ENCODE peak calls at places on chromosomes 16 and 17, in five cellular contexts. One of them, this sample, is unnamed.

GRCh38 chr16:67943619-67944503 is at the start of gene LCAT:
- DNase-seq in breast epithelium: no peak
- DNase-seq in body of pancreas: no peak
- DNase-seq in vagina: no peak
- DNase-seq in tibial nerve: peak; percentile 64
- DNase-seq in this sample: no peak

GRCh38 chr16:14337303-14338191 is 266.4 kb downstream of the MRTFB start:
- DNase-seq in tibial nerve: no peak
- DNase-seq in breast epithelium: no peak
- DNase-seq in vagina: no peak
- DNase-seq in body of pancreas: peak; percentile 19
- DNase-seq in this sample: no peak

GRCh38 chr17:31475378-31476162 is 84.1 kb downstream of the RAB11FIP4 start:
- DNase-seq in tibial nerve: no peak
- DNase-seq in breast epithelium: no peak
- DNase-seq in body of pancreas: peak; percentile 87
- DNase-seq in vagina: no peak
- DNase-seq in this sample: no peak

GRCh38 chr16:25297151-25297787 is 39.6 kb upstream of the ZKSCAN2 start:
- DNase-seq in body of pancreas: no peak
- DNase-seq in breast epithelium: no peak
- DNase-seq in tibial nerve: no peak
- DNase-seq in vagina: no peak
- DNase-seq in this sample: no peak

GRCh38 chr17:8846768-8847211 is 20.7 kb downstream of the PIK3R6 start:
- DNase-seq in tibial nerve: no peak
- DNase-seq in vagina: no peak
- DNase-seq in breast epithelium: no peak
- DNase-seq in body of pancreas: peak; percentile 21
- DNase-seq in this sample: no peak

GRCh38 chr16:80837421-80838263 is 33.2 kb upstream of the CDYL2 start:
- DNase-seq in tibial nerve: no peak
- DNase-seq in body of pancreas: no peak
- DNase-seq in vagina: no peak
- DNase-seq in breast epithelium: no peak
- DNase-seq in this sample: no peak

GRCh38 chr16:56630134-56630533 is 2.3 kb upstream of the MT1M start:
- DNase-seq in tibial nerve: no peak
- DNase-seq in vagina: no peak
- DNase-seq in body of pancreas: no peak
- DNase-seq in breast epithelium: no peak
- DNase-seq in this sample: no peak

GRCh38 chr17:51869387-51869786 is 289.1 kb downstream of the CA10 start:
- DNase-seq in body of pancreas: no peak
- DNase-seq in vagina: no peak
- DNase-seq in breast epithelium: no peak
- DNase-seq in tibial nerve: no peak
- DNase-seq in this sample: no peak

GRCh38 chr17:21419299-21420239 is 43.4 kb downstream of the KCNJ12 start:
- DNase-seq in vagina: no peak
- DNase-seq in body of pancreas: no peak
- DNase-seq in tibial nerve: no peak
- DNase-seq in breast epithelium: peak; percentile 42
- DNase-seq in this sample: peak; percentile 62

GRCh38 chr17:74768069-74768762 is 7.9 kb downstream of the NAT9 start:
- DNase-seq in tibial nerve: no peak
- DNase-seq in breast epithelium: peak; percentile 82
- DNase-seq in body of pancreas: peak; percentile 96
- DNase-seq in vagina: no peak
- DNase-seq in this sample: no peak

GRCh38 chr17:77320046-77320445 is 179.3 kb downstream of the SEC14L1 start:
- DNase-seq in vagina: no peak
- DNase-seq in breast epithelium: no peak
- DNase-seq in body of pancreas: no peak
- DNase-seq in tibial nerve: no peak
- DNase-seq in this sample: peak; percentile 74

GRCh38 chr16:19011169-19011731 is 27.5 kb downstream of the TMC7 start:
- DNase-seq in vagina: no peak
- DNase-seq in tibial nerve: no peak
- DNase-seq in breast epithelium: no peak
- DNase-seq in body of pancreas: no peak
- DNase-seq in this sample: no peak

GRCh38 chr17:18191967-18192366 is 8.3 kb downstream of the ALKBH5 start:
- DNase-seq in tibial nerve: no peak
- DNase-seq in breast epithelium: no peak
- DNase-seq in body of pancreas: no peak
- DNase-seq in vagina: no peak
- DNase-seq in this sample: no peak

GRCh38 chr17:55327225-55328088 is 62.7 kb downstream of the HLF start:
- DNase-seq in vagina: no peak
- DNase-seq in breast epithelium: no peak
- DNase-seq in body of pancreas: no peak
- DNase-seq in tibial nerve: no peak
- DNase-seq in this sample: no peak

GRCh38 chr17:8949061-8949622 is 16.4 kb downstream of the PIK3R5 start:
- DNase-seq in body of pancreas: no peak
- DNase-seq in vagina: no peak
- DNase-seq in tibial nerve: no peak
- DNase-seq in breast epithelium: no peak
- DNase-seq in this sample: no peak

GRCh38 chr17:80892019-80892855 is 99.4 kb upstream of the CHMP6 start:
- DNase-seq in vagina: no peak
- DNase-seq in body of pancreas: peak; percentile 68
- DNase-seq in tibial nerve: no peak
- DNase-seq in breast epithelium: no peak
- DNase-seq in this sample: peak; percentile 88

GRCh38 chr17:77795685-77796084 is 162.8 kb upstream of the TNRC6C start:
- DNase-seq in breast epithelium: no peak
- DNase-seq in vagina: no peak
- DNase-seq in body of pancreas: no peak
- DNase-seq in tibial nerve: no peak
- DNase-seq in this sample: peak; percentile 28

GRCh38 chr17:73820686-73821448 is 176.6 kb upstream of the SDK2 start:
- DNase-seq in vagina: no peak
- DNase-seq in breast epithelium: no peak
- DNase-seq in body of pancreas: peak; percentile 12
- DNase-seq in tibial nerve: no peak
- DNase-seq in this sample: no peak

GRCh38 chr17:11506635-11507034 is 91.6 kb upstream of the DNAH9 start:
- DNase-seq in tibial nerve: no peak
- DNase-seq in breast epithelium: no peak
- DNase-seq in vagina: no peak
- DNase-seq in body of pancreas: peak; percentile 11
- DNase-seq in this sample: no peak

GRCh38 chr16:72819345-72819744 is 228.6 kb downstream of the ZFHX3 start:
- DNase-seq in body of pancreas: no peak
- DNase-seq in vagina: no peak
- DNase-seq in tibial nerve: no peak
- DNase-seq in breast epithelium: no peak
- DNase-seq in this sample: no peak

GRCh38 chr16:57736419-57737281 is 1.1 kb downstream of the KATNB1 start:
- DNase-seq in body of pancreas: peak; percentile 54
- DNase-seq in tibial nerve: no peak
- DNase-seq in vagina: no peak
- DNase-seq in breast epithelium: no peak
- DNase-seq in this sample: peak; percentile 84

GRCh38 chr17:79485399-79485985 is 125.4 kb downstream of the RBFOX3 start:
- DNase-seq in body of pancreas: no peak
- DNase-seq in breast epithelium: no peak
- DNase-seq in vagina: no peak
- DNase-seq in tibial nerve: no peak
- DNase-seq in this sample: no peak

GRCh38 chr17:74520790-74521480 is 10.3 kb downstream of the CD300LB start:
- DNase-seq in breast epithelium: peak; percentile 46
- DNase-seq in body of pancreas: peak; percentile 65
- DNase-seq in vagina: peak; percentile 77
- DNase-seq in tibial nerve: no peak
- DNase-seq in this sample: no peak

GRCh38 chr16:17635183-17635582 is 164.4 kb upstream of the XYLT1 start:
- DNase-seq in breast epithelium: no peak
- DNase-seq in tibial nerve: no peak
- DNase-seq in vagina: no peak
- DNase-seq in body of pancreas: no peak
- DNase-seq in this sample: no peak

GRCh38 chr16:12547608-12547922 is 256.1 kb downstream of the CPPED1 start:
- DNase-seq in body of pancreas: no peak
- DNase-seq in vagina: no peak
- DNase-seq in breast epithelium: no peak
- DNase-seq in tibial nerve: no peak
- DNase-seq in this sample: no peak

GRCh38 chr17:17036520-17036998 is 5.7 kb upstream of the MPRIP start:
- DNase-seq in vagina: no peak
- DNase-seq in body of pancreas: peak; percentile 59
- DNase-seq in tibial nerve: no peak
- DNase-seq in breast epithelium: peak; percentile 27
- DNase-seq in this sample: peak; percentile 83

GRCh38 chr16:23072769-23073549 is 76.3 kb downstream of the USP31 start:
- DNase-seq in tibial nerve: no peak
- DNase-seq in breast epithelium: no peak
- DNase-seq in body of pancreas: no peak
- DNase-seq in vagina: no peak
- DNase-seq in this sample: no peak

GRCh38 chr17:72876413-72876812 is 216.1 kb downstream of the SLC39A11 start:
- DNase-seq in tibial nerve: no peak
- DNase-seq in body of pancreas: no peak
- DNase-seq in vagina: no peak
- DNase-seq in breast epithelium: no peak
- DNase-seq in this sample: no peak

GRCh38 chr16:74279266-74279665 is 17.3 kb upstream of the PSMD7 start:
- DNase-seq in breast epithelium: no peak
- DNase-seq in vagina: no peak
- DNase-seq in tibial nerve: no peak
- DNase-seq in body of pancreas: no peak
- DNase-seq in this sample: no peak

GRCh38 chr16:81547919-81548216 is 103.3 kb downstream of the CMIP start:
- DNase-seq in vagina: no peak
- DNase-seq in breast epithelium: no peak
- DNase-seq in body of pancreas: no peak
- DNase-seq in tibial nerve: no peak
- DNase-seq in this sample: no peak

GRCh38 chr17:15181333-15181732 is 83.8 kb downstream of the PMP22 start:
- DNase-seq in body of pancreas: no peak
- DNase-seq in breast epithelium: no peak
- DNase-seq in vagina: no peak
- DNase-seq in tibial nerve: no peak
- DNase-seq in this sample: no peak

GRCh38 chr16:53768167-53768566 is 64.2 kb downstream of the FTO start:
- DNase-seq in body of pancreas: no peak
- DNase-seq in breast epithelium: no peak
- DNase-seq in tibial nerve: no peak
- DNase-seq in vagina: no peak
- DNase-seq in this sample: no peak

GRCh38 chr17:74212262-74212912 is 984 bp upstream of the TTYH2 start:
- DNase-seq in tibial nerve: no peak
- DNase-seq in body of pancreas: peak; percentile 25
- DNase-seq in breast epithelium: no peak
- DNase-seq in vagina: no peak
- DNase-seq in this sample: peak; percentile 82

GRCh38 chr16:4700997-4701743 is 7.8 kb downstream of the NUDT16L1 start:
- DNase-seq in body of pancreas: no peak
- DNase-seq in breast epithelium: no peak
- DNase-seq in tibial nerve: no peak
- DNase-seq in vagina: no peak
- DNase-seq in this sample: no peak

GRCh38 chr17:37769050-37769449 is 24.2 kb upstream of the HNF1B start:
- DNase-seq in body of pancreas: no peak
- DNase-seq in tibial nerve: no peak
- DNase-seq in vagina: no peak
- DNase-seq in breast epithelium: no peak
- DNase-seq in this sample: no peak
- H3K4me1 ChIP-seq in body of pancreas: peaks cover 18% of the 10 kb centered on the region
- H3K4me1 ChIP-seq in tibial nerve: no peaks in the 10 kb centered on the region
- H3K4me1 ChIP-seq in vagina: no peaks in the 10 kb centered on the region
- H3K4me1 ChIP-seq in breast epithelium: no peaks in the 10 kb centered on the region
- H3K4me1 ChIP-seq in this sample: no peaks in the 10 kb centered on the region

GRCh38 chr17:45394001-45394912 is 38.4 kb downstream of the ARHGAP27 start:
- DNase-seq in tibial nerve: no peak
- DNase-seq in body of pancreas: no peak
- DNase-seq in vagina: no peak
- DNase-seq in breast epithelium: no peak
- DNase-seq in this sample: no peak
- TF ChIP-seq POLR2A in tibial nerve: no peak
- TF ChIP-seq POLR2A in body of pancreas: no peak
- TF ChIP-seq POLR2A in vagina: no peak
- TF ChIP-seq POLR2A in breast epithelium: no peak
- TF ChIP-seq POLR2A in this sample: no peak

DNA sequence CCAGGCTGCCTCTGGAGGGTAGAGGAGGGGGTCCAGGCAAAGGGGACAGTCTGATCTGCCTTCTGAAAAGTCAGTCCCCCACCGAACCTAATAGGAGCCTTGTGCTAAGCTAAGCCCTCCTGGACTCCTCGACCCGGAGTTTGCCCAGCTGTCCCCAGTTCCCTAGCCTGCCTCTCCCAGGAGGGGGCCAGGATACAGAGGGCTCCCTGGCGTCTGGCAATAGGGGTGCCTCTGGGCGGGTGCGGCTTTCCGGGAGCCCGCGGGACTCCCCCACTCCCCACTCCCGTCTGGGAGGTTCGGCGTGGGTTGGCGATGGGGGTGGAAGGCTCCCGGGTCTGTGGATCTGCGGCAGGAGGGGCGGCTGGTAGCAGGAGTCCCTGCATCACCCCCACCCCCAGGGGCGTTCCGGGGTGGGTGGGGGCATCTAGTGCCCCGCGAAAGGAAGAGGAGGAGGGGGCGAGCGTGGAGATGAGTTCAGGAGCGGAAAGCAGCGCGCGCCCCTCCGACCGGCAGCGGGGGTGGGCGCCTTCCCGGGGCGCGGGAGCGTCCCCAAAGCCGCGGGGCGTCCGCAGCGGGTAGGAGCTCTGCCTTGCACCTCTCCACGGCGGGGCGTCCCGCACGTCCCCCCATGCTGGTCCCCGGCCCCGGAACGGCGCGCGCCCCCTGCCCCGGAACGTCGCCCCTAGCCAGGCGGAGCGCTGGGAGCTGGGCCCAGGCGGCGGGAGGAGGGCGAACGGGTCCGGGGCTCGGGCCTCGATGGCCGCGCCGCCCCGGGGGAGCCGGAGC is 1.1 kb downstream of the GSG1L start:
- DNase-seq in vagina: no peak
- DNase-seq in tibial nerve: no peak
- DNase-seq in breast epithelium: no peak
- DNase-seq in body of pancreas: no peak
- DNase-seq in this sample: peak; percentile 50
- H3K4me1 ChIP-seq in vagina: no peaks in the 10 kb centered on the region
- H3K4me1 ChIP-seq in tibial nerve: peaks cover 23% of the 10 kb centered on the region
- H3K4me1 ChIP-seq in breast epithelium: no peaks in the 10 kb centered on the region
- H3K4me1 ChIP-seq in body of pancreas: peaks cover 10% of the 10 kb centered on the region
- H3K4me1 ChIP-seq in this sample: peaks cover 19% of the 10 kb centered on the region

GRCh38 chr16:71723537-71724319 is 773 bp downstream of the PHLPP2 start:
- DNase-seq in tibial nerve: peak; percentile 39
- DNase-seq in vagina: no peak
- DNase-seq in breast epithelium: peak; percentile 62
- DNase-seq in body of pancreas: peak; percentile 82
- DNase-seq in this sample: peak; percentile 94
- TF ChIP-seq POLR2A in tibial nerve: peak; percentile 66
- TF ChIP-seq POLR2A in vagina: peak; percentile 22
- TF ChIP-seq POLR2A in breast epithelium: no peak
- TF ChIP-seq POLR2A in body of pancreas: peak; percentile 54
- TF ChIP-seq POLR2A in this sample: no peak